ENCODE peak calls at places on chromosomes 6 and 20, in eight cellular contexts. T, M, K, P, N, L, W and D are unnamed samples.
A peak's percentile ranks its signal among the peaks of the same experiment; 100 is the strongest.

GRCh38 chr6:50030777-50031562 is 9.2 kb upstream of the DEFB110 start:
- DNase-seq in T (no peak), M (no peak), K (no peak), P (no peak), N (no peak), L (no peak), W (peak; percentile 52), D (no peak)

GRCh38 chr6:130426078-130426726 is 60.4 kb downstream of the TMEM200A start:
- DNase-seq in T (no peak), M (no peak), K (no peak), P (no peak), N (no peak), L (no peak), W (peak; percentile 10), D (no peak)

GRCh38 chr6:16651871-16652270 is 109.4 kb downstream of the ATXN1 start:
- DNase-seq in T (no peak), M (no peak), K (no peak), P (no peak), N (no peak), L (no peak), W (peak; percentile 74), D (no peak)

GRCh38 chr6:116969211-116969863 is 92.3 kb downstream of the RFX6 start:
- DNase-seq in T (peak; percentile 52), M (no peak), K (no peak), P (no peak), N (no peak), L (peak; percentile 14), W (peak; percentile 73), D (peak; percentile 64)

GRCh38 chr20:15005300-15005986 is 668.0 kb upstream of the FLRT3 start:
- DNase-seq in T (no peak), M (no peak), K (no peak), P (no peak), N (no peak), L (no peak), W (peak; percentile 35), D (peak; percentile 40)

GRCh38 chr20:10228330-10228729 is 9.7 kb downstream of the SNAP25 start:
- DNase-seq in T (no peak), M (no peak), K (no peak), P (no peak), N (no peak), L (no peak), W (peak; percentile 64), D (no peak)

GRCh38 chr6:90219168-90219985 is 77.3 kb downstream of the BACH2 start:
- DNase-seq in T (no peak), M (peak; percentile 36), K (no peak), P (no peak), N (no peak), L (peak; percentile 20), W (peak; percentile 74), D (peak; percentile 74)

GRCh38 chr6:112560651-112561050 is 213.5 kb downstream of the RFPL4B start:
- DNase-seq in T (no peak), M (no peak), K (no peak), P (no peak), N (no peak), L (no peak), W (no peak), D (no peak)

GRCh38 chr6:43724914-43725642 is 37.5 kb upstream of the MRPS18A start:
- DNase-seq in T (peak; percentile 93), M (peak; percentile 66), K (peak; percentile 97), P (peak; percentile 85), N (no peak), L (peak; percentile 93), W (peak; percentile 95), D (peak; percentile 97)

GRCh38 chr20:56933331-56933698 is 304.2 kb downstream of the TFAP2C start:
- DNase-seq in T (no peak), M (no peak), K (no peak), P (no peak), N (no peak), L (no peak), W (peak; percentile 10), D (no peak)

GRCh38 chr20:60485012-60485760 is 527.0 kb downstream of the CDH26 start:
- DNase-seq in T (no peak), M (no peak), K (no peak), P (no peak), N (no peak), L (no peak), W (no peak), D (no peak)

GRCh38 chr6:167146977-167147376 is 10.8 kb downstream of the GPR31 start:
- DNase-seq in T (no peak), M (no peak), K (no peak), P (no peak), N (no peak), L (no peak), W (no peak), D (no peak)

GRCh38 chr6:156185113-156185512 is 592.1 kb upstream of the ARID1B start:
- DNase-seq in T (no peak), M (no peak), K (no peak), P (no peak), N (no peak), L (no peak), W (no peak), D (no peak)

GRCh38 chr6:63100066-63100465 is 111.2 kb upstream of the FKBP1C start:
- DNase-seq in T (no peak), M (no peak), K (no peak), P (no peak), N (no peak), L (no peak), W (no peak), D (no peak)

GRCh38 chr6:10401632-10402223 is 13.1 kb downstream of the TFAP2A start:
- DNase-seq in T (no peak), M (no peak), K (no peak), P (no peak), N (no peak), L (no peak), W (no peak), D (no peak)
- H3K4me3 ChIP-seq in T (no peak overlapping the region), M (no peak overlapping the region), K (no peak overlapping the region), P (no peak overlapping the region), N (no peak overlapping the region), L (no peak overlapping the region), W (no peak overlapping the region), D (no peak overlapping the region)

GRCh38 chr6:8219352-8219943 is 117.1 kb upstream of the EEF1E1 start:
- DNase-seq in T (peak; percentile 63), M (peak; percentile 41), K (no peak), P (no peak), N (no peak), L (peak; percentile 33), W (peak; percentile 61), D (peak; percentile 77)
- TF ChIP-seq CTCF in T (peak; percentile 84), M (peak; percentile 83), K (peak; percentile 77), P (peak; percentile 62), N (peak; percentile 85), L (peak; percentile 76), W (peak; percentile 78), D (peak; percentile 81)

GRCh38 chr6:34131326-34132081 is 14.4 kb downstream of the GRM4 start:
- DNase-seq in T (no peak), M (no peak), K (no peak), P (no peak), N (no peak), L (no peak), W (no peak), D (no peak)

GRCh38 chr6:34130870-34131269 is 15.0 kb downstream of the GRM4 start:
- DNase-seq in T (no peak), M (no peak), K (no peak), P (no peak), N (no peak), L (no peak), W (no peak), D (no peak)

GRCh38 chr6:34129753-34130152 is 16.1 kb downstream of the GRM4 start:
- DNase-seq in T (no peak), M (no peak), K (no peak), P (no peak), N (no peak), L (no peak), W (no peak), D (no peak)

GRCh38 chr6:34132486-34133185 is 13.3 kb downstream of the GRM4 start:
- DNase-seq in T (no peak), M (peak; percentile 40), K (no peak), P (no peak), N (no peak), L (no peak), W (peak; percentile 57), D (peak; percentile 42)

DNA sequence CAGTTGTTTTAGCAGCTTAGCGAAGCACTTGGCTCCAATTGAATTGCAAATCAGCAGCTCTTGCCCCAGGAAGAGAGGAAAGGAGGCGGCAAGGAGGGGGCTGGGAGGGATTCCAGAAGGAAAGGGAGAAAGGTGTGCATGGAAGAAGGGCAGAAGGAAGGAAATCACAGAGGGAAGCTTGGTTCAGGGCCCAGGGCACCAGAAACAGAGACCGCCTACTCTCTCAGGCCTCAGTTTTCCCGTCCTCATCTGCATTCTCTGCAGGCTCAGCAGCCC is 13.9 kb downstream of the GRM4 start:
- DNase-seq in T (no peak), M (no peak), K (no peak), P (no peak), N (no peak), L (no peak), W (no peak), D (no peak)
- H3K4me3 ChIP-seq in T (no peak overlapping the region), M (no peak overlapping the region), K (no peak overlapping the region), P (no peak overlapping the region), N (no peak overlapping the region), L (no peak overlapping the region), W (no peak overlapping the region), D (no peak overlapping the region)

GRCh38 chr20:52289956-52290355 is 98.4 kb upstream of the ZFP64 start:
- DNase-seq in T (no peak), M (no peak), K (no peak), P (no peak), N (no peak), L (no peak), W (no peak), D (no peak)
- TF ChIP-seq CTCF in T (no peak), M (no peak), K (no peak), P (no peak), N (no peak), L (no peak), W (no peak), D (no peak)

GRCh38 chr20:62860391-62860923 is 1.2 kb downstream of the TCFL5 start:
- DNase-seq in T (no peak), M (no peak), K (peak; percentile 79), P (no peak), N (no peak), L (no peak), W (peak; percentile 50), D (peak; percentile 39)
- H3K4me3 ChIP-seq in T (peak overlapping the region; percentile 60), M (peak overlapping the region; percentile 20), K (peak overlapping the region; percentile 42), P (peak overlapping the region; percentile 87), N (peak overlapping the region; percentile 62), L (peak overlapping the region; percentile 47), W (peak overlapping the region; percentile 54), D (peak overlapping the region; percentile 56)